ENCODE peak calls at places on chromosomes 3 and 15, in ten cellular contexts. Z is CD8-positive, alpha-beta memory T cell; Y is spleen; V is MG63; T is body of pancreas; M is cardiac muscle cell; G is GM12865; Q is upper lobe of right lung; H is naive thymus-derived CD4-positive, alpha-beta T cell; B is H7. E is an unnamed sample.

GRCh38 chr3:110995461-110996226 is 76.0 kb upstream of the NECTIN3 start:
- DNase-seq in T (no peak), G (no peak), M (peak), H (no peak), V (no peak), Z (no peak), Q (no peak), B (no peak), Y (no peak), E (peak)

GRCh38 chr15:56699743-56700142 is 33.6 kb downstream of the ZNF280D start:
- DNase-seq in M (no peak), Q (no peak), T (no peak), G (peak), Z (no peak), H (no peak), B (no peak), Y (no peak), V (no peak), E (no peak)

GRCh38 chr3:52532517-52532837 is 1.2 kb downstream of the NT5DC2 start:
- DNase-seq in H (no peak), Z (peak), T (no peak), B (peak), Q (peak), Y (peak), M (peak), G (peak), V (no peak), E (no peak)

GRCh38 chr3:156321934-156322333 is 201.6 kb downstream of the KCNAB1 start:
- DNase-seq in B (no peak), G (no peak), Z (no peak), H (no peak), M (no peak), V (no peak), Q (no peak), Y (no peak), T (no peak), E (no peak)

GRCh38 chr15:38512901-38513300 is 51.7 kb downstream of the RASGRP1 start:
- DNase-seq in Q (no peak), H (no peak), M (no peak), T (no peak), B (no peak), G (no peak), Y (no peak), Z (no peak), V (no peak), E (no peak)

GRCh38 chr3:51734572-51734907 is 27.7 kb downstream of the GRM2 start:
- DNase-seq in Z (no peak), B (peak), T (no peak), V (no peak), G (peak), Q (no peak), M (no peak), H (no peak), Y (no peak), E (no peak)

GRCh38 chr15:69524296-69524695 is 71.7 kb downstream of the RPLP1 start:
- DNase-seq in B (peak), H (no peak), Q (no peak), Z (no peak), V (no peak), M (no peak), Y (no peak), G (no peak), T (no peak), E (peak)

GRCh38 chr15:80549191-80549590 is 145.0 kb downstream of the ARNT2 start:
- DNase-seq in V (no peak), Q (no peak), T (no peak), H (no peak), G (no peak), Z (no peak), B (no peak), Y (no peak), M (peak), E (no peak)

GRCh38 chr3:107235923-107236315 is 141.3 kb upstream of the CCDC54 start:
- DNase-seq in G (peak), B (peak), M (peak), H (peak), Z (peak), V (peak), Q (no peak), Y (no peak), T (peak), E (no peak)

GRCh38 chr3:178982138-178982537 is 89.5 kb downstream of the ZMAT3 start:
- DNase-seq in V (no peak), H (no peak), B (no peak), G (peak), Q (no peak), Z (no peak), T (no peak), M (no peak), Y (no peak), E (no peak)

GRCh38 chr3:195260286-195260905 is 10.6 kb downstream of the XXYLT1 start:
- DNase-seq in V (no peak), Z (peak), M (no peak), Q (no peak), H (no peak), B (peak), Y (no peak), G (peak), T (no peak), E (peak)

GRCh38 chr3:189195302-189195701 is 23.5 kb downstream of the TPRG1 start:
- DNase-seq in Q (peak), Y (no peak), G (peak), T (no peak), H (no peak), Z (no peak), B (no peak), M (peak), V (peak), E (no peak)

GRCh38 chr3:128872744-128873143 is 6.7 kb upstream of the ACAD9 start:
- DNase-seq in V (no peak), G (no peak), M (no peak), Z (no peak), H (no peak), Y (peak), B (no peak), T (no peak), Q (no peak), E (no peak)

GRCh38 chr3:39528844-39529243 is 61.4 kb downstream of the MOBP start:
- DNase-seq in M (no peak), H (no peak), Z (no peak), T (no peak), V (no peak), G (no peak), B (no peak), Y (no peak), Q (no peak), E (no peak)

GRCh38 chr3:134232146-134232545 is 18.5 kb downstream of the RYK start:
- DNase-seq in B (no peak), H (no peak), G (no peak), Q (no peak), Y (no peak), V (no peak), M (peak), Z (no peak), T (no peak), E (no peak)

GRCh38 chr15:85725019-85725418 is 69.7 kb downstream of the KLHL25 start:
- DNase-seq in V (no peak), B (no peak), T (no peak), Y (no peak), Z (no peak), Q (no peak), M (peak), G (no peak), H (no peak), E (no peak)

GRCh38 chr3:188707396-188708288 is 464.1 kb upstream of the TPRG1 start:
- DNase-seq in H (no peak), T (no peak), V (no peak), Z (no peak), Y (no peak), B (no peak), G (no peak), Q (no peak), M (peak), E (no peak)

GRCh38 chr3:183400352-183400751 is 28.1 kb downstream of the MCF2L2 start:
- DNase-seq in Y (no peak), G (no peak), Q (no peak), B (peak), T (no peak), V (no peak), Z (no peak), H (no peak), M (no peak), E (no peak)

GRCh38 chr3:154062513-154062912 is 58.7 kb upstream of the ARHGEF26 start:
- DNase-seq in Z (no peak), T (no peak), B (no peak), H (no peak), M (no peak), Y (no peak), G (no peak), V (no peak), Q (no peak), E (no peak)

GRCh38 chr15:97014001-97014400 is 683.5 kb downstream of the NR2F2 start:
- DNase-seq in V (no peak), G (no peak), Z (no peak), Y (no peak), T (no peak), B (no peak), Q (no peak), M (no peak), H (no peak), E (no peak)

GRCh38 chr3:65616563-65616962 is 422.2 kb downstream of the MAGI1 start:
- DNase-seq in V (no peak), B (no peak), G (no peak), Y (no peak), Q (no peak), T (no peak), M (no peak), H (no peak), Z (no peak), E (no peak)

GRCh38 chr15:43772624-43773023 is 4.1 kb downstream of the ELL3 start:
- DNase-seq in H (no peak), V (no peak), Q (no peak), T (no peak), Y (no peak), M (no peak), G (no peak), B (no peak), Z (no peak), E (no peak)

GRCh38 chr3:12752803-12753202 is 6.3 kb downstream of the TMEM40 start:
- DNase-seq in Z (no peak), Q (no peak), T (no peak), B (no peak), V (no peak), Y (no peak), G (peak), H (no peak), M (no peak), E (no peak)

GRCh38 chr15:52164631-52165265 is 26.4 kb downstream of the GNB5 start:
- DNase-seq in Q (no peak), G (no peak), T (no peak), M (peak), B (no peak), Z (no peak), Y (no peak), V (no peak), H (peak), E (peak)

GRCh38 chr3:183515968-183516851 is 39.3 kb downstream of the KLHL6 start:
- DNase-seq in T (no peak), Y (no peak), H (peak), Q (no peak), V (no peak), G (peak), B (peak), M (no peak), Z (peak), E (no peak)

GRCh38 chr3:138180375-138181029 is 5.8 kb upstream of the DBR1 start:
- DNase-seq in Z (no peak), V (no peak), Y (no peak), G (peak), B (peak), H (peak), Q (no peak), T (peak), M (peak), E (peak)

GRCh38 chr3:126267169-126267975 is 87.0 kb upstream of the ALDH1L1 start:
- DNase-seq in G (no peak), M (peak), Y (no peak), T (peak), Z (no peak), H (no peak), Q (peak), V (peak), B (peak), E (peak)

GRCh38 chr3:149632225-149632624 is 25.6 kb downstream of the WWTR1 start:
- DNase-seq in Z (no peak), Y (no peak), Q (no peak), B (no peak), V (no peak), H (no peak), G (no peak), T (no peak), M (no peak), E (no peak)

GRCh38 chr15:81809543-81809942 is 236.3 kb downstream of the MEX3B start:
- DNase-seq in H (no peak), V (peak), Q (no peak), Y (no peak), Z (no peak), B (no peak), M (peak), G (peak), T (no peak), E (no peak)

GRCh38 chr15:27328616-27329015 is 357.6 kb downstream of the GABRG3 start:
- DNase-seq in Z (no peak), G (no peak), T (no peak), Q (no peak), Y (no peak), M (no peak), B (no peak), V (no peak), H (no peak), E (no peak)

GRCh38 chr15:74295800-74296199 is 59.7 kb downstream of the CCDC33 start:
- DNase-seq in V (no peak), Z (no peak), H (no peak), Y (no peak), G (no peak), T (no peak), M (no peak), Q (no peak), B (peak), E (no peak)

GRCh38 chr3:85977615-85978338 is 1013.2 kb downstream of the VGLL3 start:
- DNase-seq in H (no peak), Q (no peak), M (no peak), G (no peak), V (no peak), Z (no peak), T (no peak), B (no peak), Y (no peak), E (no peak)

GRCh38 chr15:62883938-62884479 is 158.5 kb upstream of the TPM1 start:
- DNase-seq in Q (no peak), M (no peak), V (no peak), Z (no peak), B (no peak), Y (no peak), H (no peak), G (no peak), T (no peak), E (no peak)

GRCh38 chr3:155744626-155745324 is at the start of gene PLCH1:
- DNase-seq in Y (peak), Q (peak), H (peak), V (peak), G (peak), Z (peak), M (peak), T (peak), B (peak), E (peak)

GRCh38 chr3:189683576-189684255 is 52.5 kb downstream of the TP63 start:
- DNase-seq in Q (no peak), B (no peak), Y (no peak), G (no peak), V (peak), T (no peak), M (no peak), H (no peak), Z (no peak), E (no peak)

GRCh38 chr15:29123991-29124390 is 145.6 kb downstream of the NSMCE3 start:
- DNase-seq in T (no peak), Y (peak), B (no peak), G (no peak), M (no peak), H (no peak), Z (no peak), V (no peak), Q (no peak), E (no peak)

GRCh38 chr3:30162579-30162978 is 443.8 kb upstream of the TGFBR2 start:
- DNase-seq in V (peak), M (peak), Z (no peak), T (no peak), Y (no peak), G (no peak), H (no peak), B (no peak), Q (no peak), E (no peak)

GRCh38 chr3:145911016-145911415 is 250.0 kb downstream of the PLOD2 start:
- DNase-seq in Y (no peak), H (no peak), G (no peak), M (no peak), B (no peak), T (no peak), Z (no peak), V (no peak), Q (no peak), E (no peak)

GRCh38 chr3:11156026-11156410 is 1.7 kb downstream of the HRH1 start:
- DNase-seq in Z (no peak), M (no peak), B (no peak), H (no peak), V (no peak), T (no peak), G (no peak), Y (peak), Q (no peak), E (no peak)
- H3K4me3 ChIP-seq in Z (no peak), M (no peak), B (no peak), H (no peak), V (no peak), T (no peak), G (no peak), Y (no peak), Q (peak), E (no peak)

GRCh38 chr3:71785594-71786472 is 885 bp upstream of the PROK2 start:
- DNase-seq in Z (no peak), G (no peak), M (no peak), Y (no peak), H (no peak), Q (no peak), V (no peak), T (no peak), B (peak), E (no peak)
- H3K4me3 ChIP-seq in Z (no peak), G (no peak), M (peak), Y (peak), H (no peak), Q (no peak), V (no peak), T (no peak), B (peak), E (no peak)

GRCh38 chr3:177345049-177345972 is 148.0 kb upstream of the TBL1XR1 start:
- DNase-seq in Q (peak), T (peak), G (peak), H (no peak), M (peak), Y (peak), B (no peak), V (peak), Z (peak), E (peak)
- H3K4me3 ChIP-seq in Q (no peak), T (no peak), G (no peak), H (no peak), M (no peak), Y (no peak), B (no peak), V (peak), Z (no peak), E (no peak)

DNA sequence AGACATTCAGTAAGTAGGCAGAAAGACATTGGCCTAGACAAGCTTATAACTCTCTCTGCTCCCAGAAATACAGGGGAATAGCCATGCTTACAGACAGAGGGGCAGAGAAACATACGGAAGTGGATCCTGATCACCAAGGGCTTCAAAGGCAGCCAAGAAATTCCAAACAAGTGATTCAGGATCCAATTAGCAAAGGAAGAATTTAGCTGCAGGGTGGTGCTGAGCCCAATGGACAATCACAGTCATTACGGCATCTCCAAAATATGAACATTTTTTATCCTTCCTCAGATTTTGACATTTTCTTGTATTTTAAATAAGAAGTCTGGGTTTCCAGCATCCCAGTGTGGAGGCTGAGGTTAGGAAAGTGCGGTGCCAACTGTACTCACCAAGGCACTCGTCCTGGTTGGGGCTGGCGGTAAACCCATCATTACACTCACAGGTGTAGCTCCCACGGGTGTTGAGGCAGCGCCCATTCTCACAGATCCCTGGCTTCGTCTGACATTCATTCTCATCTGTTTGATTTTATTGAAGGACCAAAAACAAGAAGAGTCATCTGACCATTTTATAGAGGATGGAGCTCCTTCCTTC is 96.8 kb downstream of the DUT start:
- DNase-seq in Z (no peak), M (peak), Y (no peak), V (no peak), G (no peak), H (no peak), Q (no peak), B (no peak), T (no peak), E (no peak)
- H3K4me3 ChIP-seq in Z (no peak), M (no peak), Y (no peak), V (no peak), G (no peak), H (no peak), Q (no peak), B (no peak), T (no peak), E (no peak)

E was measured in Caco-2.